ENCODE peak calls at places on chromosomes 12 and 14, in ten cellular contexts. Z is GM04504; H is epithelial cell of prostate; G is HS-5; R is AG08395; X is Calu3; M is mucosa of gallbladder; N is iris pigment epithelial cell; I is stimulated activated CD4-positive, alpha-beta T cell treated with anti-CD3 and anti-CD28 coated beads, Interleukin-2, amount 100 ng/mL, for 48 hours; F is omental fat pad. C is an unnamed sample.

GRCh38 chr12:1518486-1518762 is 76.0 kb downstream of the FBXL14 start:
- DNase-seq in Z (no peak), H (no peak), G (no peak), R (no peak), X (no peak), M (no peak), N (no peak), I (no peak), F (no peak), C (no peak)

GRCh38 chr14:32006267-32007110 is 70.6 kb upstream of the ARHGAP5 start:
- DNase-seq in Z (no peak), H (no peak), G (no peak), R (no peak), X (peak), M (no peak), N (peak), I (no peak), F (no peak), C (no peak)

GRCh38 chr12:50101663-50102062 is 2.1 kb upstream of the GPD1 start:
- DNase-seq in Z (no peak), H (no peak), G (no peak), R (peak), X (no peak), M (no peak), N (peak), I (no peak), F (no peak), C (no peak)

GRCh38 chr14:58829594-58829993 is 191.8 kb downstream of the DACT1 start:
- DNase-seq in Z (no peak), H (no peak), G (no peak), R (no peak), X (peak), M (peak), N (peak), I (no peak), F (no peak), C (no peak)

GRCh38 chr14:74389980-74390379 is 36.0 kb downstream of the SYNDIG1L start:
- DNase-seq in Z (no peak), H (no peak), G (no peak), R (no peak), X (no peak), M (no peak), N (no peak), I (no peak), F (no peak), C (no peak)

GRCh38 chr14:56133547-56133946 is 15.3 kb downstream of the PELI2 start:
- DNase-seq in Z (no peak), H (no peak), G (no peak), R (no peak), X (no peak), M (no peak), N (no peak), I (no peak), F (no peak), C (no peak)

GRCh38 chr12:41334390-41334789 is 146.3 kb downstream of the PDZRN4 start:
- DNase-seq in Z (no peak), H (no peak), G (no peak), R (no peak), X (no peak), M (no peak), N (no peak), I (no peak), F (no peak), C (no peak)

GRCh38 chr14:70905316-70905715 is 1.9 kb upstream of the PCNX1 start:
- DNase-seq in Z (peak), H (no peak), G (no peak), R (peak), X (no peak), M (no peak), N (peak), I (no peak), F (no peak), C (no peak)

GRCh38 chr12:20474443-20474842 is 106.1 kb downstream of the PDE3A start:
- DNase-seq in Z (no peak), H (no peak), G (no peak), R (no peak), X (no peak), M (no peak), N (peak), I (no peak), F (no peak), C (no peak)

GRCh38 chr12:50200507-50201273 is 33.5 kb upstream of the CERS5 start:
- DNase-seq in Z (peak), H (no peak), G (no peak), R (peak), X (no peak), M (no peak), N (peak), I (no peak), F (no peak), C (no peak)

GRCh38 chr12:53207042-53207441 is at the start of gene ITGB7:
- DNase-seq in Z (no peak), H (no peak), G (no peak), R (no peak), X (no peak), M (no peak), N (no peak), I (no peak), F (no peak), C (no peak)

GRCh38 chr12:123267991-123268843 is 3.4 kb downstream of the CDK2AP1 start:
- DNase-seq in Z (no peak), H (no peak), G (no peak), R (no peak), X (no peak), M (no peak), N (no peak), I (no peak), F (no peak), C (no peak)

GRCh38 chr12:93825501-93825888 is 148.3 kb downstream of the CRADD start:
- DNase-seq in Z (no peak), H (no peak), G (no peak), R (no peak), X (no peak), M (no peak), N (no peak), I (no peak), F (no peak), C (no peak)

GRCh38 chr14:78530078-78530477 is 359.9 kb downstream of the NRXN3 start:
- DNase-seq in Z (no peak), H (no peak), G (no peak), R (no peak), X (peak), M (peak), N (peak), I (peak), F (no peak), C (no peak)

GRCh38 chr14:74611672-74612345 is at the start of gene LTBP2:
- DNase-seq in Z (no peak), H (no peak), G (no peak), R (no peak), X (peak), M (no peak), N (peak), I (no peak), F (no peak), C (no peak)

GRCh38 chr12:53712059-53712643 is 15.1 kb downstream of the CALCOCO1 start:
- DNase-seq in Z (no peak), H (no peak), G (no peak), R (no peak), X (no peak), M (no peak), N (no peak), I (no peak), F (no peak), C (no peak)

GRCh38 chr12:108856428-108857157 is 790 bp downstream of the SSH1 start:
- DNase-seq in Z (peak), H (peak), G (no peak), R (peak), X (peak), M (peak), N (peak), I (peak), F (no peak), C (no peak)

GRCh38 chr12:93173178-93173957 is 204.4 kb upstream of the NUDT4 start:
- DNase-seq in Z (no peak), H (no peak), G (no peak), R (no peak), X (no peak), M (no peak), N (peak), I (no peak), F (no peak), C (no peak)

GRCh38 chr14:34301107-34301734 is 160.8 kb downstream of the SPTSSA start:
- DNase-seq in Z (peak), H (no peak), G (no peak), R (peak), X (peak), M (peak), N (peak), I (no peak), F (no peak), C (peak)

C was measured in CMK.